ENCODE peak calls at places on chromosomes 13 and 19, in eight cellular contexts. C is NT2/D1; W is EL; T is activated naive CD4-positive, alpha-beta T cell treated with Interleukin-2 at 50 U/mL for 16 hours; L is naive thymus-derived CD4-positive, alpha-beta T cell; H is stimulated activated CD4-positive, alpha-beta T cell treated with anti-CD3 and anti-CD28 coated beads, Interleukin-1b, Interleukin-23, amount 100 ng/mL, for 48 hours; E is left ventricle myocardium inferior; A is CD4-positive, alpha-beta T cell. D is an unnamed sample.

GRCh38 chr19:10553087-10553667 is 9.5 kb downstream of the ATG4D start:
- DNase-seq in W (no peak), T (no peak), A (no peak), E (no peak), L (no peak), H (no peak), C (no peak), D (no peak)

GRCh38 chr13:109344552-109345157 is 441.7 kb downstream of the IRS2 start:
- DNase-seq in W (peak), H (no peak), T (no peak), C (no peak), L (no peak), E (no peak), A (no peak), D (no peak)

GRCh38 chr13:44259045-44260042 is 114.3 kb upstream of the SERP2 start:
- DNase-seq in W (peak), T (peak), H (peak), E (no peak), C (no peak), L (peak), A (peak), D (peak)

GRCh38 chr19:6697291-6697690 is 23.2 kb downstream of the C3 start:
- DNase-seq in E (no peak), C (no peak), L (no peak), W (no peak), T (no peak), H (no peak), A (no peak), D (no peak)

GRCh38 chr13:73880365-73880764 is 253.8 kb downstream of the KLF12 start:
- DNase-seq in C (no peak), A (no peak), T (no peak), E (no peak), W (peak), L (no peak), H (no peak), D (no peak)

GRCh38 chr19:3699071-3699740 is 1.1 kb downstream of the PIP5K1C start:
- DNase-seq in A (no peak), T (peak), W (peak), H (peak), E (peak), L (peak), C (no peak), D (peak)

GRCh38 chr19:32748497-32748896 is 28.9 kb downstream of the TDRD12 start:
- DNase-seq in C (no peak), A (no peak), E (no peak), T (no peak), H (no peak), W (no peak), L (peak), D (no peak)

GRCh38 chr19:39568604-39569003 is 28.6 kb upstream of the EID2 start:
- DNase-seq in A (no peak), H (no peak), T (no peak), L (no peak), W (peak), E (no peak), C (no peak), D (no peak)

GRCh38 chr13:47764817-47765216 is 236.3 kb downstream of the SUCLA2 start:
- DNase-seq in A (no peak), H (no peak), L (no peak), W (no peak), E (no peak), C (no peak), T (no peak), D (no peak)

GRCh38 chr19:17049711-17050280 is 23.2 kb upstream of the CPAMD8 start:
- DNase-seq in A (no peak), L (no peak), H (no peak), W (peak), C (no peak), E (no peak), T (no peak), D (no peak)

GRCh38 chr19:37817180-37817911 is 38.0 kb upstream of the ZNF573 start:
- DNase-seq in H (peak), T (no peak), C (peak), E (peak), L (peak), A (no peak), W (peak), D (no peak)

GRCh38 chr19:40393894-40394815 is 4.2 kb upstream of the HIPK4 start:
- DNase-seq in T (no peak), W (no peak), A (no peak), C (no peak), E (no peak), H (no peak), L (no peak), D (no peak)

GRCh38 chr19:722553-723101 is 13.9 kb downstream of the PALM start:
- DNase-seq in W (no peak), A (no peak), E (peak), T (no peak), L (no peak), H (no peak), C (no peak), D (no peak)

GRCh38 chr13:106532111-106532929 is 3.1 kb downstream of the EFNB2 start:
- DNase-seq in A (no peak), T (no peak), H (no peak), C (no peak), L (no peak), E (no peak), W (peak), D (no peak)

GRCh38 chr13:113083402-113084061 is 22.1 kb upstream of the F7 start:
- DNase-seq in C (no peak), A (no peak), W (no peak), T (no peak), H (no peak), E (peak), L (no peak), D (peak)

GRCh38 chr13:64305246-64305645 is 2889.6 kb upstream of the PCDH20 start:
- DNase-seq in W (peak), T (no peak), L (no peak), C (no peak), H (no peak), E (no peak), A (no peak), D (no peak)

GRCh38 chr19:43782689-43783231 is 2.0 kb upstream of the KCNN4 start:
- DNase-seq in H (no peak), T (no peak), E (no peak), C (no peak), A (no peak), L (no peak), W (no peak), D (no peak)

GRCh38 chr13:39102981-39103490 is 64.8 kb downstream of the NHLRC3 start:
- DNase-seq in W (no peak), E (no peak), C (no peak), T (no peak), L (no peak), A (no peak), H (no peak), D (no peak)

GRCh38 chr19:48659768-48660167 is 13.0 kb downstream of the NTN5 start:
- DNase-seq in H (no peak), T (no peak), W (no peak), A (no peak), E (no peak), C (no peak), L (no peak), D (no peak)

GRCh38 chr13:28856284-28856683 is 36.1 kb downstream of the MTUS2 start:
- DNase-seq in A (no peak), W (no peak), T (no peak), H (no peak), C (no peak), L (no peak), E (no peak), D (no peak)

GRCh38 chr13:53137777-53138176 is 109.2 kb downstream of the OLFM4 start:
- DNase-seq in L (no peak), E (no peak), A (no peak), H (no peak), W (peak), C (no peak), T (no peak), D (peak)

GRCh38 chr19:55115446-55116065 is 1.9 kb downstream of the PPP1R12C start:
- DNase-seq in L (no peak), C (no peak), A (no peak), W (peak), H (no peak), T (no peak), E (no peak), D (no peak)

GRCh38 chr13:101838305-101838835 is 385.9 kb downstream of the ITGBL1 start:
- DNase-seq in E (no peak), A (no peak), W (peak), H (no peak), L (no peak), T (no peak), C (no peak), D (no peak)

GRCh38 chr13:112761701-112762689 is 72.2 kb downstream of the ATP11A start:
- DNase-seq in C (no peak), H (no peak), E (peak), A (no peak), L (no peak), W (no peak), T (no peak), D (no peak)

GRCh38 chr19:54204767-54205468 is 4.3 kb downstream of the RPS9 start:
- DNase-seq in C (no peak), A (no peak), T (no peak), H (no peak), L (no peak), W (no peak), E (no peak), D (no peak)

GRCh38 chr19:40396886-40397567 is 7.0 kb upstream of the HIPK4 start:
- DNase-seq in C (no peak), W (no peak), H (no peak), E (no peak), T (no peak), A (no peak), L (no peak), D (no peak)